ENCODE peak calls at places on chromosomes 13 and 19, in seven cellular contexts. X, D, G, T, N, C and P are unnamed samples.

GRCh38 chr19:47110521-47111080 is 3.0 kb downstream of the ZC3H4 start:
- DNase-seq in N (no peak), T (no peak), D (peak; percentile 72), X (no peak), G (no peak), C (peak; percentile 50), P (peak; percentile 49)

GRCh38 chr13:51957377-51958216 is 53.7 kb downstream of the ATP7B start:
- DNase-seq in X (no peak), D (no peak), C (no peak), G (no peak), N (no peak), T (no peak), P (no peak)

GRCh38 chr13:113926951-113927660 is 46.8 kb downstream of the C13orf46 start:
- DNase-seq in X (no peak), N (no peak), C (no peak), D (no peak), G (no peak), T (peak; percentile 64), P (no peak)

GRCh38 chr13:76720827-76721226 is 165.4 kb downstream of the KCTD12 start:
- DNase-seq in T (no peak), C (no peak), D (no peak), X (no peak), N (no peak), G (no peak), P (no peak)

GRCh38 chr19:10861118-10861651 is 10.2 kb upstream of the CARM1 start:
- DNase-seq in X (no peak), C (peak; percentile 49), G (no peak), N (no peak), D (peak; percentile 83), T (no peak), P (no peak)

GRCh38 chr19:36222503-36222902 is 7.6 kb downstream of the ZNF146 start:
- DNase-seq in N (no peak), T (no peak), D (no peak), C (no peak), G (no peak), X (no peak), P (no peak)

GRCh38 chr19:11244846-11245589 is 5.6 kb downstream of the ANGPTL8 start:
- DNase-seq in G (no peak), T (no peak), D (no peak), X (no peak), C (no peak), N (no peak), P (no peak)

GRCh38 chr13:23674795-23675640 is 104.8 kb downstream of the TNFRSF19 start:
- DNase-seq in T (no peak), X (peak; percentile 99), G (no peak), D (no peak), N (peak; percentile 99), C (no peak), P (no peak)

GRCh38 chr19:33234092-33234491 is 8.4 kb upstream of the SLC7A10 start:
- DNase-seq in D (no peak), C (no peak), N (no peak), X (no peak), T (no peak), G (peak; percentile 45), P (no peak)

GRCh38 chr19:11381535-11382369 is 2.4 kb downstream of the EPOR start:
- DNase-seq in C (peak; percentile 85), X (peak; percentile 82), G (peak; percentile 78), D (peak; percentile 99), N (peak; percentile 88), T (peak; percentile 76), P (peak; percentile 79)

GRCh38 chr13:29270536-29271045 is 324.9 kb downstream of the SLC7A1 start:
- DNase-seq in D (peak; percentile 15), T (no peak), N (no peak), C (no peak), X (no peak), G (no peak), P (no peak)

DNA sequence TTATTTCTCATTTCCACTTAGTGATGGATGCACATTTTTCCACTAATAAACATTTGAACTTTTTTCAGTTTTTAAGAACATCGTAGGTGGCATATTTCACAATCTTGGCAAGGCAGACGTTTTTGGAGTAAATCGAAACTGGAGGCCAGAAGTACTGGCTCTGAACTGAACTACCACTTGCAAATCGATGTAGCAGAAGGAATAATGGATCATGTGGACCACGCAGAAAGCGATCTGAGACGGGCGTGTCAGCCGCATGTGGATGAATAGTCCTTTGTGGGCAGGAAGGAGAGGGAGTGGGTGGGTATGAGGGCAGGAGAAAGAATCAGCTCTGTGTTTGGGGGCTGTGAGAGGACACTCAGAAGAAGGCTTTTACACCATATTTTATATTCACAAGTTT is 90.4 kb downstream of the COL4A2 start:
- DNase-seq in G (no peak), N (peak; percentile 85), D (no peak), T (no peak), X (peak; percentile 98), C (no peak), P (no peak)
- H3K4me1 ChIP-seq in G (no peaks in the 10 kb centered on the region), N (peaks cover 28% of the 10 kb centered on the region), D (no peaks in the 10 kb centered on the region), T (peaks cover 88% of the 10 kb centered on the region), X (peaks cover 38% of the 10 kb centered on the region), C (no peaks in the 10 kb centered on the region), P (no peaks in the 10 kb centered on the region)

GRCh38 chr13:33015275-33015674 is 948 bp upstream of the KL start:
- DNase-seq in T (no peak), G (no peak), N (no peak), D (peak; percentile 37), C (no peak), X (no peak), P (no peak)

GRCh38 chr13:33016414-33017409 is at the start of gene KL:
- DNase-seq in D (peak; percentile 1), T (peak; percentile 34), C (peak; percentile 23), G (peak; percentile 64), N (no peak), X (no peak), P (peak; percentile 9)

GRCh38 chr13:33015791-33016323 is 366 bp upstream of the KL start:
- DNase-seq in G (peak; percentile 53), X (no peak), D (no peak), C (peak; percentile 31), N (no peak), T (peak; percentile 19), P (peak; percentile 31)

GRCh38 chr13:33018886-33019285 is 2.7 kb downstream of the KL start:
- DNase-seq in N (no peak), G (no peak), T (no peak), C (no peak), D (no peak), X (no peak), P (no peak)

DNA sequence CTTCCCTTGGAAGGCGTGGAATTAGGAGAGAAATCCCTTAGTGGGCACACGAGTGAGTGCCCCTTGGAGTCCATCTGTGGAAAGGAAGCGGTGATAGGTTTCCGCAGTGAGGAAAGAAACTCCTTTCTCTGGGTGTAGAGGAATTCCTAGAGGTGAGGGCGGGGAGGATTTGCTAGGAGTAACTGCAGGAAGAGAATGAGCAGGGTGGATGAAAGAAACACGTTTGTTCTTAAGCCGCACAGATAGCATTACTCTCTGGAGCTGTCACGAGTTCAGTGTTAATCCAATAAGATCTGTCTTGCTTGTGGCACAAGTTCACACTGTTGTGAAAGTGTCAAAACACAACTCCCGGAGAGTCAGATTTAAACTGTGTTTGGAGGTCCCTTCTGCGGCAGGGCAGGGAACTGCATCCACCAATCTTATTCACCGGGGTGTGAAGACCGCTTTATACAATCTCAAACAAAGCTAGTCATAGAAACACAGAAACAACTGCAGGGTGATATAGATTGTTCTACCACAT is 1.2 kb downstream of the KL start:
- DNase-seq in C (peak; percentile 63), G (peak; percentile 70), T (peak; percentile 48), N (peak; percentile 6), X (peak; percentile 16), D (peak; percentile 5), P (peak; percentile 31)
- H3K4me3 ChIP-seq in C (peak overlapping the region; percentile 52), G (peak overlapping the region; percentile 43), T (peak overlapping the region; percentile 76), N (no peak overlapping the region), X (no peak overlapping the region), D (no peak overlapping the region), P (peak overlapping the region; percentile 30)

GRCh38 chr19:43741075-43741840 is 13.5 kb downstream of the SMG9 start:
- DNase-seq in D (no peak), G (no peak), C (no peak), X (no peak), N (no peak), T (no peak), P (no peak)

GRCh38 chr19:43738780-43739211 is 16.0 kb downstream of the SMG9 start:
- DNase-seq in D (no peak), C (peak; percentile 80), N (no peak), G (no peak), X (no peak), T (no peak), P (no peak)

GRCh38 chr19:43739419-43739818 is 15.3 kb downstream of the SMG9 start:
- DNase-seq in C (peak; percentile 88), T (no peak), D (no peak), X (no peak), G (no peak), N (no peak), P (no peak)

GRCh38 chr19:43739836-43740235 is 14.9 kb downstream of the SMG9 start:
- DNase-seq in X (no peak), D (no peak), N (no peak), T (no peak), C (peak; percentile 90), G (no peak), P (no peak)

GRCh38 chr19:43743059-43743458 is 11.7 kb downstream of the SMG9 start:
- DNase-seq in X (no peak), G (no peak), D (no peak), T (no peak), C (no peak), N (peak; percentile 57), P (no peak)
- H3K27ac ChIP-seq in X (no peak overlapping the region), G (no peak overlapping the region), D (no peak overlapping the region), T (no peak overlapping the region), C (no peak overlapping the region), N (no peak overlapping the region), P (no peak overlapping the region)

DNA sequence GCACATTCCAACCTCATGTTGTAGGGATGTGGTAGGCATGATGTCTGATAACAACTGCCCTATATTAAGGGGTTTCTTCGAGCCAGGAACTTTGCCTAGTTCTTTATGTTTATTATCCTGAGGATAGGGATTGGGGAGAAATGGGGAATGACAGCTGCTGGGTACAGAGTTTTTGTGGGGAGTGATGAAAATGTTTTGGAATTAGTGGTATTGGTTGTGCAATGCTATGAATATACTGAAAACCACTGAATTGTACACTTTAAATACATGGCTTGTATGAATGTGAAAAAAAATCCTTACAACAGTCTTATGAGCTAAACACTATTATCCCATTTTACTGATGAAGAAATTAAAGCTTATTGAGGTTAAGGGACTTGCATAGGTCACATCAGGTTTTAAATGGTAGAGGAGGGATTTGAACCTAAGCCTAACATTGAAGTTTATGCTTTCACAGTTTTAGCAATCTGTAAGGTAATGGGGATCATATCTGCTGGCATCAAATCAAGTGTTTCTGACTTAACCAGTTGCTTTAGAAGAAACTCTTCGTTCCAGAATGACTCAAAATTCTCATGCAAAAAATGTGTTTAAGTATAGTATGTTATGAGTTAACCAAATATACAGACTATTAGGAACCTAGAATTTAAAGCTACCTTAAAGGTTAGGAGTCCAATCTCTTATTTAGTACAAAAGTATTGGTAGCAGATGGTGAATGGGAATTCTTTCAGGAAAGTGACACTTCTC is 61.4 kb downstream of the ERCC5 start:
- DNase-seq in N (no peak), T (no peak), D (no peak), C (no peak), X (peak; percentile 55), G (no peak), P (no peak)
- H3K4me1 ChIP-seq in N (no peaks in the 10 kb centered on the region), T (peaks cover 11% of the 10 kb centered on the region), D (no peaks in the 10 kb centered on the region), C (no peaks in the 10 kb centered on the region), X (no peaks in the 10 kb centered on the region), G (peaks cover 9% of the 10 kb centered on the region), P (no peaks in the 10 kb centered on the region)